ENCODE peak calls at places on chromosome 7, in seven cellular contexts. M, G, N, V, Z, E and Y are unnamed samples.

GRCh38 chr7:152761116-152761748 is 1.7 kb downstream of the ACTR3B start:
- DNase-seq in E (no peak), M (no peak), Z (peak), N (no peak), V (no peak), G (no peak), Y (peak)

GRCh38 chr7:158389514-158390425 is 197.9 kb downstream of the PTPRN2 start:
- DNase-seq in Z (no peak), V (no peak), M (no peak), G (no peak), E (no peak), N (no peak), Y (no peak)

GRCh38 chr7:158957921-158958471 is 101.6 kb downstream of the DYNC2I1 start:
- DNase-seq in E (peak), Z (no peak), G (peak), M (no peak), V (no peak), N (no peak), Y (peak)

GRCh38 chr7:50502947-50503346 is 52.8 kb upstream of the FIGNL1 start:
- DNase-seq in E (no peak), M (no peak), N (no peak), G (no peak), V (peak), Z (no peak), Y (no peak)

GRCh38 chr7:33591481-33591880 is 313.9 kb upstream of the BMPER start:
- DNase-seq in V (no peak), G (no peak), Z (peak), M (no peak), N (no peak), E (no peak), Y (no peak)

GRCh38 chr7:95327356-95327755 is 3.0 kb upstream of the PON1 start:
- DNase-seq in M (no peak), N (no peak), G (no peak), E (no peak), Z (peak), V (no peak), Y (no peak)

GRCh38 chr7:16850772-16851466 is 30.9 kb downstream of the AGR3 start:
- DNase-seq in N (no peak), Z (no peak), G (no peak), V (no peak), E (no peak), M (no peak), Y (no peak)

GRCh38 chr7:157047148-157047547 is 36.7 kb upstream of the MNX1 start:
- DNase-seq in G (no peak), M (no peak), Z (no peak), V (no peak), E (no peak), N (no peak), Y (no peak)

GRCh38 chr7:104883718-104884452 is 130.1 kb upstream of the KMT2E start:
- DNase-seq in E (peak), V (peak), G (peak), Z (peak), N (peak), M (peak), Y (peak)

GRCh38 chr7:101108330-101108857 is 18.5 kb upstream of the SERPINE1 start:
- DNase-seq in M (no peak), N (peak), E (no peak), Z (no peak), G (no peak), V (peak), Y (no peak)

GRCh38 chr7:7830122-7830878 is 111.9 kb upstream of the RPA3 start:
- DNase-seq in Z (no peak), G (peak), N (no peak), M (no peak), V (no peak), E (no peak), Y (no peak)

GRCh38 chr7:149872419-149873073 is 1.2 kb upstream of the ATP6V0E2 start:
- DNase-seq in G (peak), N (peak), V (peak), Z (peak), M (peak), E (peak), Y (peak)

GRCh38 chr7:101586078-101586941 is 42.8 kb downstream of the MYL10 start:
- DNase-seq in E (peak), M (no peak), N (no peak), Z (no peak), V (no peak), G (peak), Y (no peak)

GRCh38 chr7:94848531-94848930 is 58.9 kb upstream of the PPP1R9A start:
- DNase-seq in E (no peak), N (no peak), Z (no peak), V (no peak), G (no peak), M (no peak), Y (no peak)

GRCh38 chr7:131626643-131627042 is 70.2 kb upstream of the PODXL start:
- DNase-seq in N (no peak), V (no peak), G (no peak), M (no peak), E (no peak), Z (no peak), Y (no peak)
- H3K27ac ChIP-seq in N (no peak), V (peak), G (no peak), M (no peak), E (no peak), Z (peak), Y (no peak)

GRCh38 chr7:22185559-22185958 is 171.4 kb downstream of the RAPGEF5 start:
- DNase-seq in Z (no peak), V (no peak), M (no peak), N (no peak), G (no peak), E (no peak), Y (no peak)
- H3K27ac ChIP-seq in Z (no peak), V (no peak), M (no peak), N (peak), G (no peak), E (no peak), Y (no peak)

GRCh38 chr7:75732764-75733630 is 5.7 kb downstream of the HIP1 start:
- DNase-seq in M (no peak), V (peak), Z (peak), E (no peak), G (no peak), N (no peak), Y (no peak)
- H3K27ac ChIP-seq in M (no peak), V (no peak), Z (peak), E (no peak), G (peak), N (no peak), Y (no peak)

DNA sequence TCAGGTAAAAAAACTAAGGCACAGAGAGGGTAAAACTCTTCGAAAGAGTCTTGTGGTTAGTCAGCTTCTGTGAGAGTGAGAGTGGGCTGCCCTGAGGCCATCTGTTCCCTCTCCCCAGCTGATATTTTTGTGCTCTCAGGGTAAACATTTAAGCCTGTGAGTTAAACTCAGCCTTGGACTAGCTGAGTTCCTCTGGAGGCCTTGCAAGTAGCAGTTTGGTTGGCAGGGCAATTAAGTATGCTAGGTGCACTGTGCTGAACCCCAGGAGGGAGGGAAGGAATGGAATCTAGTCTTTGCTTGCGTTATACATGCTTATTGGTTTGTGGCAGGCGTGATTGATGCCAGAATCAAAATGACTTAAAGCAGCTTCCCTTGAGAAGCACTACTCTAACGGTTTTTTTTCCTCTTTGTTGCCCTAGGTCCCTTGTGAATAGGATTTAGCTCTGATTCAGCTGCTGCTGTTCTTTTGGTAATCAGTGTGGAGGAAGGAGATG is 140.2 kb downstream of the AUTS2 start:
- DNase-seq in G (no peak), Z (no peak), V (no peak), M (no peak), E (no peak), N (no peak), Y (no peak)
- H3K27ac ChIP-seq in G (no peak), Z (no peak), V (peak), M (no peak), E (no peak), N (no peak), Y (no peak)

GRCh38 chr7:107971613-107972012 is 31.3 kb downstream of the LAMB1 start:
- DNase-seq in N (no peak), E (no peak), M (no peak), V (no peak), G (no peak), Z (peak), Y (no peak)
- H3K27ac ChIP-seq in N (no peak), E (peak), M (no peak), V (peak), G (peak), Z (peak), Y (peak)